ENCODE peak calls at places on chromosomes 1 and 21, in six cellular contexts. O is RWPE1, W is BE2C, Z is stomach, P is Right ventricle myocardium superior, F is fibroblast of the aortic adventitia. T is an unnamed sample.
A peak's percentile ranks its signal among the peaks of the same experiment; 100 is the strongest.

GRCh38 chr21:37230632-37231246 is 36.4 kb downstream of the VPS26C start:
- DNase-seq in F (no peak), W (no peak), P (no peak), O (no peak), Z (no peak), T (no peak)

GRCh38 chr1:233668146-233668724 is 54.3 kb downstream of the KCNK1 start:
- DNase-seq in F (peak; percentile 75), O (no peak), W (no peak), Z (no peak), P (no peak), T (no peak)

GRCh38 chr1:35434703-35435102 is 122.5 kb downstream of the KIAA0319L start:
- DNase-seq in Z (no peak), P (no peak), F (no peak), O (no peak), W (no peak), T (no peak)

GRCh38 chr1:36351222-36351977 is 28.0 kb upstream of the EVA1B start:
- DNase-seq in Z (no peak), F (peak; percentile 75), W (peak; percentile 63), O (peak; percentile 68), P (no peak), T (no peak)

GRCh38 chr1:206769331-206769731 is 1.2 kb upstream of the IL19 start:
- DNase-seq in W (no peak), Z (peak; percentile 34), P (no peak), F (no peak), O (no peak), T (no peak)

GRCh38 chr1:198932351-198932991 is 293.6 kb downstream of the PTPRC start:
- DNase-seq in F (no peak), Z (no peak), P (no peak), W (no peak), O (peak; percentile 35), T (no peak)

GRCh38 chr1:64956241-64956640 is 10.1 kb downstream of the JAK1 start:
- DNase-seq in F (peak; percentile 28), O (peak; percentile 33), P (no peak), Z (no peak), W (no peak), T (no peak)

GRCh38 chr1:203475012-203475981 is at the start of gene PRELP:
- DNase-seq in F (peak; percentile 58), W (peak; percentile 36), P (peak; percentile 61), Z (peak; percentile 37), O (peak; percentile 64), T (peak; percentile 77)

GRCh38 chr1:29236993-29237905 is 927 bp downstream of the PTPRU start:
- DNase-seq in W (peak; percentile 40), O (no peak), F (peak; percentile 48), Z (peak; percentile 44), P (peak; percentile 65), T (peak; percentile 46)

GRCh38 chr1:166330096-166330495 is 163.3 kb upstream of the FAM78B start:
- DNase-seq in P (no peak), Z (no peak), F (no peak), W (no peak), O (no peak), T (no peak)